ENCODE peak calls at places on chromosomes 4 and X, in eight cellular contexts. One of them, this sample, is unnamed. For H3K4me1 and H3K27me3, the result is how much of the 10 kb centered on the place peaks cover.

GRCh38 chr4:185005209-185005819 is 13.0 kb upstream of the HELT start:
- DNase-seq in Caco-2: peak
- DNase-seq in right lobe of liver: peak
- DNase-seq in PC-3: peak
- DNase-seq in ovary: peak
- DNase-seq in body of pancreas: peak
- DNase-seq in suprapubic skin: peak
- DNase-seq in tibial nerve: peak
- DNase-seq in this sample: peak

GRCh38 chrX:54452920-54453319 is 12.7 kb downstream of the TSR2 start:
- DNase-seq in Caco-2: peak
- DNase-seq in right lobe of liver: no peak
- DNase-seq in PC-3: peak
- DNase-seq in ovary: no peak
- DNase-seq in body of pancreas: no peak
- DNase-seq in suprapubic skin: no peak
- DNase-seq in tibial nerve: no peak
- DNase-seq in this sample: no peak

GRCh38 chrX:108186811-108187210 is 95.2 kb downstream of the ATG4A start:
- DNase-seq in Caco-2: no peak
- DNase-seq in right lobe of liver: no peak
- DNase-seq in PC-3: peak
- DNase-seq in ovary: no peak
- DNase-seq in body of pancreas: no peak
- DNase-seq in suprapubic skin: no peak
- DNase-seq in tibial nerve: no peak
- DNase-seq in this sample: no peak

GRCh38 chr4:155768370-155768769 is 9.5 kb downstream of the GUCY1B1 start:
- DNase-seq in Caco-2: no peak
- DNase-seq in right lobe of liver: no peak
- DNase-seq in PC-3: no peak
- DNase-seq in ovary: no peak
- DNase-seq in body of pancreas: no peak
- DNase-seq in suprapubic skin: no peak
- DNase-seq in tibial nerve: no peak
- DNase-seq in this sample: no peak

GRCh38 chrX:7170903-7171302 is 22.9 kb upstream of the PUDP start:
- DNase-seq in Caco-2: peak
- DNase-seq in right lobe of liver: no peak
- DNase-seq in PC-3: peak
- DNase-seq in ovary: no peak
- DNase-seq in body of pancreas: no peak
- DNase-seq in suprapubic skin: no peak
- DNase-seq in tibial nerve: no peak
- DNase-seq in this sample: no peak

GRCh38 chrX:150506020-150506419 is 62.4 kb upstream of the MTM1 start:
- DNase-seq in Caco-2: no peak
- DNase-seq in right lobe of liver: no peak
- DNase-seq in PC-3: no peak
- DNase-seq in ovary: no peak
- DNase-seq in body of pancreas: no peak
- DNase-seq in suprapubic skin: no peak
- DNase-seq in tibial nerve: no peak
- DNase-seq in this sample: no peak

GRCh38 chrX:7198499-7198898 is 50.5 kb upstream of the PUDP start:
- DNase-seq in Caco-2: no peak
- DNase-seq in right lobe of liver: no peak
- DNase-seq in PC-3: no peak
- DNase-seq in ovary: no peak
- DNase-seq in body of pancreas: no peak
- DNase-seq in suprapubic skin: no peak
- DNase-seq in tibial nerve: no peak
- DNase-seq in this sample: no peak

GRCh38 chrX:10015711-10016515 is 48.8 kb downstream of the CLDN34 start:
- DNase-seq in Caco-2: no peak
- DNase-seq in right lobe of liver: peak
- DNase-seq in PC-3: peak
- DNase-seq in ovary: peak
- DNase-seq in body of pancreas: peak
- DNase-seq in suprapubic skin: peak
- DNase-seq in tibial nerve: no peak
- DNase-seq in this sample: no peak

GRCh38 chr4:182405087-182405486 is 161.9 kb downstream of the TENM3 start:
- DNase-seq in Caco-2: no peak
- DNase-seq in right lobe of liver: no peak
- DNase-seq in PC-3: no peak
- DNase-seq in ovary: no peak
- DNase-seq in body of pancreas: no peak
- DNase-seq in suprapubic skin: no peak
- DNase-seq in tibial nerve: no peak
- DNase-seq in this sample: no peak

GRCh38 chr4:88104902-88105610 is 53.4 kb downstream of the ABCG2 start:
- DNase-seq in Caco-2: no peak
- DNase-seq in right lobe of liver: no peak
- DNase-seq in PC-3: peak
- DNase-seq in ovary: no peak
- DNase-seq in body of pancreas: no peak
- DNase-seq in suprapubic skin: no peak
- DNase-seq in tibial nerve: no peak
- DNase-seq in this sample: no peak

GRCh38 chr4:156677136-156677535 is 294.5 kb downstream of the PDGFC start:
- DNase-seq in Caco-2: no peak
- DNase-seq in right lobe of liver: no peak
- DNase-seq in PC-3: peak
- DNase-seq in ovary: no peak
- DNase-seq in body of pancreas: no peak
- DNase-seq in suprapubic skin: no peak
- DNase-seq in tibial nerve: no peak
- DNase-seq in this sample: no peak

GRCh38 chrX:122625821-122626220 is 558.3 kb upstream of the GRIA3 start:
- DNase-seq in Caco-2: no peak
- DNase-seq in right lobe of liver: no peak
- DNase-seq in PC-3: peak
- DNase-seq in ovary: no peak
- DNase-seq in body of pancreas: no peak
- DNase-seq in suprapubic skin: no peak
- DNase-seq in tibial nerve: no peak
- DNase-seq in this sample: no peak

GRCh38 chr4:80912350-80912749 is 118.2 kb upstream of the BMP3 start:
- DNase-seq in Caco-2: no peak
- DNase-seq in right lobe of liver: no peak
- DNase-seq in PC-3: no peak
- DNase-seq in ovary: no peak
- DNase-seq in body of pancreas: no peak
- DNase-seq in suprapubic skin: no peak
- DNase-seq in tibial nerve: no peak
- DNase-seq in this sample: no peak

GRCh38 chr4:173910911-173911310 is 372.6 kb downstream of the FBXO8 start:
- DNase-seq in Caco-2: no peak
- DNase-seq in right lobe of liver: no peak
- DNase-seq in PC-3: no peak
- DNase-seq in ovary: no peak
- DNase-seq in body of pancreas: no peak
- DNase-seq in suprapubic skin: no peak
- DNase-seq in tibial nerve: no peak
- DNase-seq in this sample: no peak

GRCh38 chr4:173919196-173919595 is 364.3 kb downstream of the FBXO8 start:
- DNase-seq in Caco-2: no peak
- DNase-seq in right lobe of liver: no peak
- DNase-seq in PC-3: no peak
- DNase-seq in ovary: no peak
- DNase-seq in body of pancreas: no peak
- DNase-seq in suprapubic skin: no peak
- DNase-seq in tibial nerve: no peak
- DNase-seq in this sample: no peak

GRCh38 chr4:173917255-173917960 is 366.1 kb downstream of the FBXO8 start:
- DNase-seq in Caco-2: no peak
- DNase-seq in right lobe of liver: no peak
- DNase-seq in PC-3: no peak
- DNase-seq in ovary: no peak
- DNase-seq in body of pancreas: no peak
- DNase-seq in suprapubic skin: no peak
- DNase-seq in tibial nerve: no peak
- DNase-seq in this sample: no peak

GRCh38 chr4:173909294-173909693 is 374.2 kb downstream of the FBXO8 start:
- DNase-seq in Caco-2: no peak
- DNase-seq in right lobe of liver: no peak
- DNase-seq in PC-3: no peak
- DNase-seq in ovary: no peak
- DNase-seq in body of pancreas: no peak
- DNase-seq in suprapubic skin: no peak
- DNase-seq in tibial nerve: no peak
- DNase-seq in this sample: no peak

GRCh38 chr4:173913496-173913895 is 370.0 kb downstream of the FBXO8 start:
- DNase-seq in Caco-2: no peak
- DNase-seq in right lobe of liver: no peak
- DNase-seq in PC-3: no peak
- DNase-seq in ovary: no peak
- DNase-seq in body of pancreas: no peak
- DNase-seq in suprapubic skin: no peak
- DNase-seq in tibial nerve: no peak
- DNase-seq in this sample: no peak
- TF ChIP-seq CTCF in Caco-2: no peak
- TF ChIP-seq CTCF in right lobe of liver: no peak
- TF ChIP-seq CTCF in PC-3: no peak
- TF ChIP-seq CTCF in ovary: no peak
- TF ChIP-seq CTCF in body of pancreas: no peak
- TF ChIP-seq CTCF in suprapubic skin: no peak
- TF ChIP-seq CTCF in tibial nerve: no peak
- TF ChIP-seq CTCF in this sample: no peak

GRCh38 chrX:2652106-2652505 is 39.0 kb upstream of the CD99 start:
- DNase-seq in Caco-2: no peak
- DNase-seq in right lobe of liver: no peak
- DNase-seq in PC-3: no peak
- DNase-seq in ovary: no peak
- DNase-seq in body of pancreas: no peak
- DNase-seq in suprapubic skin: no peak
- DNase-seq in tibial nerve: no peak
- DNase-seq in this sample: no peak

GRCh38 chrX:2654436-2655340 is 36.4 kb upstream of the CD99 start:
- DNase-seq in Caco-2: peak
- DNase-seq in right lobe of liver: peak
- DNase-seq in PC-3: no peak
- DNase-seq in ovary: no peak
- DNase-seq in body of pancreas: peak
- DNase-seq in suprapubic skin: no peak
- DNase-seq in tibial nerve: no peak
- DNase-seq in this sample: no peak

GRCh38 chrX:2658585-2659292 is 32.4 kb upstream of the CD99 start:
- DNase-seq in Caco-2: no peak
- DNase-seq in right lobe of liver: no peak
- DNase-seq in PC-3: no peak
- DNase-seq in ovary: no peak
- DNase-seq in body of pancreas: no peak
- DNase-seq in suprapubic skin: no peak
- DNase-seq in tibial nerve: no peak
- DNase-seq in this sample: no peak

GRCh38 chrX:2657532-2657931 is 33.6 kb upstream of the CD99 start:
- DNase-seq in Caco-2: no peak
- DNase-seq in right lobe of liver: no peak
- DNase-seq in PC-3: no peak
- DNase-seq in ovary: no peak
- DNase-seq in body of pancreas: no peak
- DNase-seq in suprapubic skin: no peak
- DNase-seq in tibial nerve: no peak
- DNase-seq in this sample: no peak

GRCh38 chrX:2656243-2656836 is 34.8 kb upstream of the CD99 start:
- DNase-seq in Caco-2: no peak
- DNase-seq in right lobe of liver: no peak
- DNase-seq in PC-3: no peak
- DNase-seq in ovary: no peak
- DNase-seq in body of pancreas: no peak
- DNase-seq in suprapubic skin: no peak
- DNase-seq in tibial nerve: no peak
- DNase-seq in this sample: no peak
- H3K4me1 ChIP-seq in Caco-2: under half
- H3K4me1 ChIP-seq in right lobe of liver: under half
- H3K4me1 ChIP-seq in PC-3: under half
- H3K4me1 ChIP-seq in ovary: under half
- H3K4me1 ChIP-seq in body of pancreas: under half
- H3K4me1 ChIP-seq in suprapubic skin: under half
- H3K4me1 ChIP-seq in tibial nerve: under half
- H3K4me1 ChIP-seq in this sample: under half

GRCh38 chrX:140505421-140506337 is 810 bp upstream of the SOX3 start:
- DNase-seq in Caco-2: no peak
- DNase-seq in right lobe of liver: no peak
- DNase-seq in PC-3: no peak
- DNase-seq in ovary: no peak
- DNase-seq in body of pancreas: no peak
- DNase-seq in suprapubic skin: no peak
- DNase-seq in tibial nerve: no peak
- DNase-seq in this sample: no peak

GRCh38 chrX:140509468-140510305 is 4.8 kb upstream of the SOX3 start:
- DNase-seq in Caco-2: no peak
- DNase-seq in right lobe of liver: no peak
- DNase-seq in PC-3: no peak
- DNase-seq in ovary: no peak
- DNase-seq in body of pancreas: no peak
- DNase-seq in suprapubic skin: no peak
- DNase-seq in tibial nerve: no peak
- DNase-seq in this sample: no peak

GRCh38 chrX:140508958-140509357 is 4.1 kb upstream of the SOX3 start:
- DNase-seq in Caco-2: no peak
- DNase-seq in right lobe of liver: no peak
- DNase-seq in PC-3: no peak
- DNase-seq in ovary: no peak
- DNase-seq in body of pancreas: no peak
- DNase-seq in suprapubic skin: no peak
- DNase-seq in tibial nerve: no peak
- DNase-seq in this sample: no peak

GRCh38 chrX:140507223-140507981 is 2.5 kb upstream of the SOX3 start:
- DNase-seq in Caco-2: no peak
- DNase-seq in right lobe of liver: no peak
- DNase-seq in PC-3: peak
- DNase-seq in ovary: no peak
- DNase-seq in body of pancreas: no peak
- DNase-seq in suprapubic skin: no peak
- DNase-seq in tibial nerve: no peak
- DNase-seq in this sample: no peak

DNA sequence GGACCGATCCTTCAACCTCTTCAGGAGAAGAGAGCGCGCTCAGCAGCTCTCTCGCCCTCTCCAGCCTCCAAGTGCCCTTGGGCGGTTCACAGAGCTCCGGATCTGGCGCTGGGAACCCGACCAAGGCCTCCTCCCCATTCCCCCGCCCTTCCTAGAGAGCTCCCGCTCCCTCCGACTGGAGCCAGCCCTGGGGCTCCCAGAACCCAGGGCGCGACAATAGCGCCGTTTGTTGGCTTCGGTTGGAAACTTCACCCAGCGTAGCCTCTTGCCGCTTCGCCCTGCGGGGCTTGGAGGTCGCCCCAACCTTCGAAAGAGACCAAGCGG is 3.1 kb upstream of the SOX3 start:
- DNase-seq in Caco-2: no peak
- DNase-seq in right lobe of liver: no peak
- DNase-seq in PC-3: peak
- DNase-seq in ovary: no peak
- DNase-seq in body of pancreas: no peak
- DNase-seq in suprapubic skin: no peak
- DNase-seq in tibial nerve: no peak
- DNase-seq in this sample: no peak
- H3K27me3 ChIP-seq in Caco-2: under half
- H3K27me3 ChIP-seq in right lobe of liver: under half
- H3K27me3 ChIP-seq in PC-3: half or more
- H3K27me3 ChIP-seq in ovary: under half
- H3K27me3 ChIP-seq in body of pancreas: under half
- H3K27me3 ChIP-seq in suprapubic skin: half or more
- H3K27me3 ChIP-seq in tibial nerve: under half
- H3K27me3 ChIP-seq in this sample: under half

GRCh38 chr4:134935320-134935719 is 733.7 kb upstream of the PABPC4L start:
- DNase-seq in Caco-2: no peak
- DNase-seq in right lobe of liver: no peak
- DNase-seq in PC-3: peak
- DNase-seq in ovary: no peak
- DNase-seq in body of pancreas: no peak
- DNase-seq in suprapubic skin: no peak
- DNase-seq in tibial nerve: peak
- DNase-seq in this sample: no peak
- TF ChIP-seq CTCF in Caco-2: no peak
- TF ChIP-seq CTCF in right lobe of liver: peak
- TF ChIP-seq CTCF in PC-3: peak
- TF ChIP-seq CTCF in ovary: no peak
- TF ChIP-seq CTCF in body of pancreas: peak
- TF ChIP-seq CTCF in suprapubic skin: no peak
- TF ChIP-seq CTCF in tibial nerve: peak
- TF ChIP-seq CTCF in this sample: no peak

This sample was measured in thoracic aorta.